ENCODE peak calls at places on chromosomes 2 and 18, in four cellular contexts. Y is AG20443; X is stimulated activated CD4-positive, alpha-beta T cell treated with anti-CD3 and anti-CD28 coated beads, Interleukin-4, amount 100 ng/mL, for 1 hour; B is HCT116. W is an unnamed sample.

GRCh38 chr2:60463249-60463648 is 90.2 kb downstream of the BCL11A start:
- DNase-seq in B (no peak), X (no peak), Y (no peak), W (no peak)

GRCh38 chr2:44620189-44620990 is 258.6 kb downstream of the CAMKMT start:
- DNase-seq in Y (no peak), X (no peak), B (no peak), W (no peak)

GRCh38 chr2:3320910-3321605 is 56.6 kb downstream of the EIPR1 start:
- DNase-seq in Y (no peak), X (no peak), B (no peak), W (no peak)

GRCh38 chr2:12202702-12203101 is 456.3 kb downstream of the LPIN1 start:
- DNase-seq in B (no peak), X (no peak), Y (peak; percentile 38), W (no peak)

GRCh38 chr18:76412818-76413565 is 82.0 kb downstream of the ZNF516 start:
- DNase-seq in B (no peak), Y (peak; percentile 67), X (no peak), W (no peak)

GRCh38 chr2:201904529-201905420 is 98.4 kb downstream of the CDK15 start:
- DNase-seq in Y (peak; percentile 33), B (no peak), X (no peak), W (no peak)

GRCh38 chr18:44320619-44321460 is 359.8 kb upstream of the SETBP1 start:
- DNase-seq in Y (no peak), X (no peak), B (no peak), W (no peak)

GRCh38 chr2:68098398-68098797 is 35.6 kb upstream of the C1D start:
- DNase-seq in X (no peak), B (no peak), Y (no peak), W (no peak)

GRCh38 chr2:65731476-65731875 is 299.1 kb upstream of the SPRED2 start:
- DNase-seq in B (no peak), Y (no peak), X (no peak), W (no peak)

GRCh38 chr18:77061946-77062517 is 70.6 kb downstream of the MBP start:
- DNase-seq in X (no peak), B (no peak), Y (no peak), W (no peak)

GRCh38 chr2:203909192-203909945 is 27.2 kb upstream of the ICOS start:
- DNase-seq in B (peak; percentile 13), X (no peak), Y (peak; percentile 80), W (peak; percentile 26)